ENCODE peak calls at places on chromosomes 6 and 20, in ten cellular contexts. U, X, M, K, V, S, J, E, F and A are unnamed samples.

GRCh38 chr6:43575105-43575771 is 600 bp downstream of the XPO5 start:
- DNase-seq in U (peak; percentile 15), X (peak; percentile 76), M (peak; percentile 16), K (peak; percentile 36), V (no peak), S (peak; percentile 20), J (no peak), E (no peak), F (no peak), A (peak; percentile 13)

GRCh38 chr6:25971187-25971811 is 8.7 kb downstream of the TRIM38 start:
- DNase-seq in U (peak; percentile 95), X (peak; percentile 82), M (peak; percentile 91), K (no peak), V (no peak), S (no peak), J (peak; percentile 59), E (no peak), F (no peak), A (peak; percentile 91)

GRCh38 chr6:129801909-129802308 is 59.2 kb downstream of the TMEM244 start:
- DNase-seq in U (no peak), X (no peak), M (no peak), K (no peak), V (no peak), S (no peak), J (no peak), E (no peak), F (no peak), A (no peak)

GRCh38 chr6:5446362-5447075 is 185.2 kb downstream of the FARS2 start:
- DNase-seq in U (peak; percentile 34), X (no peak), M (no peak), K (no peak), V (no peak), S (no peak), J (no peak), E (no peak), F (no peak), A (peak; percentile 90)

GRCh38 chr20:45406260-45407066 is 1.6 kb upstream of the DBNDD2 start:
- DNase-seq in U (peak; percentile 15), X (peak; percentile 66), M (no peak), K (peak; percentile 59), V (peak; percentile 35), S (no peak), J (no peak), E (peak; percentile 36), F (no peak), A (no peak)

GRCh38 chr6:145241039-145241438 is 494.3 kb downstream of the EPM2A start:
- DNase-seq in U (peak; percentile 83), X (no peak), M (peak; percentile 7), K (no peak), V (no peak), S (no peak), J (peak; percentile 48), E (no peak), F (no peak), A (peak; percentile 49)

GRCh38 chr6:100664274-100665040 is 199.7 kb upstream of the SIM1 start:
- DNase-seq in U (peak; percentile 33), X (no peak), M (no peak), K (no peak), V (no peak), S (peak; percentile 41), J (peak; percentile 2), E (no peak), F (no peak), A (peak; percentile 21)

GRCh38 chr6:142551145-142551811 is 249.5 kb downstream of the ADGRG6 start:
- DNase-seq in U (peak; percentile 42), X (peak; percentile 70), M (peak; percentile 83), K (no peak), V (no peak), S (no peak), J (no peak), E (no peak), F (no peak), A (peak; percentile 82)

GRCh38 chr20:646868-647233 is 6.1 kb downstream of the SRXN1 start:
- DNase-seq in U (no peak), X (no peak), M (no peak), K (no peak), V (no peak), S (no peak), J (no peak), E (no peak), F (no peak), A (no peak)